ENCODE peak calls at places on chromosomes 5 and 9, in eight cellular contexts. O is mammary epithelial cell, E is fibroblast of lung, G is SK-N-SH, N is IMR-90, A is mesenchymal stem cell, X is GM23248, D is GM23338. H is an unnamed sample.

GRCh38 chr9:19946446-19947109 is 157.7 kb upstream of the SLC24A2 start:
- DNase-seq in E (peak; percentile 58), O (peak; percentile 32), A (peak; percentile 23), N (peak; percentile 21), D (peak; percentile 60), X (peak; percentile 55), G (peak; percentile 57), H (peak; percentile 60)

GRCh38 chr5:175113947-175114346 is 330.0 kb downstream of the DRD1 start:
- DNase-seq in E (no peak), A (no peak), O (no peak), D (no peak), G (no peak), N (no peak), X (no peak), H (no peak)

GRCh38 chr5:157266286-157267007 is 524 bp downstream of the CYFIP2 start:
- DNase-seq in E (no peak), N (no peak), D (peak; percentile 71), A (no peak), G (no peak), X (peak; percentile 8), O (no peak), H (peak; percentile 73)

GRCh38 chr5:3432135-3432534 is 163.5 kb upstream of the IRX1 start:
- DNase-seq in G (no peak), E (no peak), D (no peak), A (no peak), X (no peak), N (no peak), O (no peak), H (no peak)

GRCh38 chr5:26470439-26470838 is 567.9 kb downstream of the CDH9 start:
- DNase-seq in N (no peak), O (no peak), A (no peak), G (no peak), D (no peak), E (no peak), X (no peak), H (no peak)

GRCh38 chr9:36940881-36941280 is 93.2 kb downstream of the PAX5 start:
- DNase-seq in G (no peak), E (no peak), D (no peak), O (no peak), A (no peak), N (no peak), X (no peak), H (no peak)

GRCh38 chr5:38871790-38872551 is 26.2 kb downstream of the OSMR start:
- DNase-seq in X (peak; percentile 97), A (peak; percentile 99), N (peak; percentile 100), O (peak; percentile 99), E (peak; percentile 99), D (no peak), G (no peak), H (peak; percentile 72)

GRCh38 chr9:74803366-74804017 is 84.2 kb downstream of the TRPM6 start:
- DNase-seq in N (no peak), D (no peak), X (no peak), A (no peak), E (no peak), G (no peak), O (peak; percentile 48), H (peak; percentile 63)

GRCh38 chr5:61290815-61291214 is 41.2 kb upstream of the ZSWIM6 start:
- DNase-seq in E (peak; percentile 80), O (no peak), N (no peak), D (no peak), A (peak; percentile 53), G (no peak), X (no peak), H (no peak)

GRCh38 chr5:151480859-151481258 is 33.5 kb downstream of the SLC36A1 start:
- DNase-seq in O (peak; percentile 29), X (peak; percentile 96), A (peak; percentile 59), G (peak; percentile 19), D (peak; percentile 27), E (peak; percentile 11), N (peak; percentile 85), H (no peak)

GRCh38 chr5:66442951-66443445 is 153.2 kb upstream of the MAST4 start:
- DNase-seq in A (peak; percentile 38), N (no peak), G (peak; percentile 44), X (peak; percentile 19), E (peak; percentile 64), O (no peak), D (no peak), H (no peak)

GRCh38 chr5:31408814-31409213 is 123.1 kb downstream of the DROSHA start:
- DNase-seq in N (peak; percentile 74), G (no peak), D (no peak), X (peak; percentile 72), A (peak; percentile 64), O (peak; percentile 90), E (peak; percentile 67), H (no peak)

GRCh38 chr9:103186959-103187358 is 191.8 kb downstream of the CYLC2 start:
- DNase-seq in X (no peak), D (no peak), G (no peak), E (no peak), A (no peak), N (no peak), O (no peak), H (no peak)

GRCh38 chr5:110880413-110880812 is 141.6 kb downstream of the SLC25A46 start:
- DNase-seq in X (peak; percentile 70), D (no peak), E (peak; percentile 99), G (no peak), O (peak; percentile 95), A (peak; percentile 77), N (peak; percentile 92), H (peak; percentile 59)

GRCh38 chr9:136975624-136976023 is 1.7 kb upstream of the PTGDS start:
- DNase-seq in E (no peak), O (no peak), G (no peak), X (no peak), D (peak; percentile 82), A (no peak), N (no peak), H (no peak)

GRCh38 chr9:136978073-136978864 is 965 bp downstream of the PTGDS start:
- DNase-seq in O (no peak), E (peak; percentile 62), A (peak; percentile 66), X (peak; percentile 77), D (peak; percentile 96), N (peak; percentile 25), G (peak; percentile 99), H (peak; percentile 79)

GRCh38 chr9:136974834-136975535 is 2.3 kb upstream of the PTGDS start:
- DNase-seq in G (no peak), E (no peak), X (no peak), A (no peak), O (no peak), D (no peak), N (no peak), H (no peak)

GRCh38 chr9:136978865-136979544 is 1.7 kb downstream of the PTGDS start:
- DNase-seq in N (no peak), G (no peak), E (no peak), X (no peak), A (no peak), D (peak; percentile 90), O (no peak), H (no peak)

GRCh38 chr9:136977223-136978072 is at the start of gene PTGDS:
- DNase-seq in G (no peak), D (peak; percentile 40), A (peak; percentile 54), O (no peak), N (peak; percentile 13), E (peak; percentile 58), X (no peak), H (no peak)
- H2AFZ ChIP-seq in G (peak within 1 kb of the TSS; percentile 70), D (peak within 1 kb of the TSS; percentile 52), A (peak within 1 kb of the TSS; percentile 1), O (peak within 1 kb of the TSS; percentile 70), N (peak within 1 kb of the TSS; percentile 89), E (peak within 1 kb of the TSS; percentile 60), X (peak within 1 kb of the TSS; percentile 36), H (peak within 1 kb of the TSS; percentile 37)

DNA sequence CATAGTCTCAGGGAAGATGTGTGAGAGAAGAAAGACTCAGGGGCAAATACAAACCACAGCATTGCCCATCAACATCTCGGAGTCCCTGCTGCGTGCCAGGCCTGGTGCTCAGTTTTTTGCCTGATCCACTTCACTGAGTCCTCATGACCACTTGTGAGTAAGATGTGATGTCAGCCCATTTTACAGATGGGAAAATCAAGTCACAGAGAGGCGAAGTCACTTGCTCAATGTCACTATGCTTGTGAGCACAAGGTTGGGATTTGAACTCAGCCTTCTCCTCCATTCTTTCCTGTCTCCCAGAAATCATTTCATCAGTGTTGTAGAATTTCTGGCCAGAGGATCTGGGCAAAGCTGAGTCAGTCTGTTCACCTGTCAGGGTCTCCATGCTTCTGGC is 34.6 kb upstream of the PSD2 start:
- DNase-seq in D (no peak), G (no peak), E (no peak), N (no peak), A (no peak), X (no peak), O (no peak), H (no peak)
- H2AFZ ChIP-seq in D (no peak overlapping the region), G (no peak overlapping the region), E (no peak overlapping the region), N (no peak overlapping the region), A (no peak overlapping the region), X (no peak overlapping the region), O (no peak overlapping the region), H (no peak overlapping the region)

GRCh38 chr9:38311382-38312270 is 80.9 kb upstream of the ALDH1B1 start:
- DNase-seq in X (no peak), N (no peak), E (no peak), G (no peak), D (peak; percentile 32), O (no peak), A (no peak), H (peak; percentile 72)

GRCh38 chr9:38315085-38315595 is 77.4 kb upstream of the ALDH1B1 start:
- DNase-seq in D (no peak), N (no peak), O (no peak), E (no peak), X (no peak), G (no peak), A (no peak), H (no peak)

GRCh38 chr9:38313421-38313820 is 79.1 kb upstream of the ALDH1B1 start:
- DNase-seq in N (no peak), G (no peak), D (no peak), E (no peak), X (no peak), O (no peak), A (no peak), H (no peak)

GRCh38 chr9:38309324-38310195 is 82.9 kb upstream of the ALDH1B1 start:
- DNase-seq in N (peak; percentile 17), O (peak; percentile 8), G (peak; percentile 67), E (no peak), D (peak; percentile 34), A (peak; percentile 8), X (peak; percentile 35), H (peak; percentile 25)

GRCh38 chr9:38312406-38312805 is 80.1 kb upstream of the ALDH1B1 start:
- DNase-seq in D (no peak), A (no peak), O (no peak), E (no peak), G (no peak), N (no peak), X (no peak), H (no peak)
- H2AFZ ChIP-seq in D (no peak overlapping the region), A (no peak overlapping the region), O (no peak overlapping the region), E (no peak overlapping the region), G (no peak overlapping the region), N (no peak overlapping the region), X (no peak overlapping the region), H (no peak overlapping the region)

DNA sequence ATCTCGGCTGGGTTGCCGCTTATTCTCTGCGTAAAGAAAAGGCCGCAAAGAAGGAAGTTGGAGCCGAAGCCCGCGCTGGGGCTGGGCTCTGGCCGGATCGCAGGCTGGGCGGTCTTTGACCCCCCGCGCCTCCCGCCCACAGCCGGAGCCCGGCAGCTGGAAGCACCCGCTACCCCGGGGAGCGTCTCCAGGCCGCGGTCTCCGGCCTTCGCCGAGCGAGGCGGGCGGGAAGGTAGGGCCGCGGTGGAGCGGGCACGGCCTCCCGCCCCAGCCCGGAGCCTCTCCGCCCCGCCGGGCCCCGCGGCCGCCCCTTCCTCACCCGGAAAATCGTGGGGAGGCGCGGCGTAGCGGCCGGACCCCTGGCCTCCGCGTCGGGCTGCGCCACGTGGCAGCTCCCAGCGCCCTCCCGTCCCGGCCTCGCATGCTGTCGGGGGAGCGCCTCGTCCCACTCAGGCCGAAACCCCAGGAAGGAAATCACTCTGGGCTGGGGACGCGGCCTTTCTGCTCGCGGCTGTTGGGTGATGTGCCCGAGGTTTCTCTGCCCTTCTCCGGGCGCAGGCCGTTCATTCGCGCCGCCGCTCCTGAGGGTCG is 11.9 kb downstream of the FOXD1 start:
- DNase-seq in N (no peak), A (no peak), X (peak; percentile 4), E (peak; percentile 40), G (peak; percentile 64), D (peak; percentile 49), O (no peak), H (peak; percentile 21)
- H2AFZ ChIP-seq in N (peak overlapping the region; percentile 92), A (peak overlapping the region; percentile 10), X (peak overlapping the region; percentile 94), E (peak overlapping the region; percentile 62), G (peak overlapping the region; percentile 65), D (peak overlapping the region; percentile 93), O (peak overlapping the region; percentile 88), H (peak overlapping the region; percentile 75)

H was measured in hepatocyte.